ENCODE peak calls at places on chromosomes 13 and 19, in four cellular contexts. L is PC-3, F is D721Med, Q is PC-9. A is an unnamed sample.

GRCh38 chr19:47778954-47779351 is 450 bp downstream of the SELENOW start:
- DNase-seq in L (no peak), F (no peak), Q (no peak), A (no peak)

GRCh38 chr13:113630296-113630695 is 27.7 kb downstream of the ATP4B start:
- DNase-seq in L (no peak), F (no peak), Q (no peak), A (no peak)

GRCh38 chr13:76503756-76504155 is 382.4 kb downstream of the KCTD12 start:
- DNase-seq in L (no peak), F (no peak), Q (no peak), A (no peak)

GRCh38 chr19:52533901-52534300 is 6.4 kb downstream of the ZNF808 start:
- DNase-seq in L (no peak), F (no peak), Q (no peak), A (no peak)

GRCh38 chr19:28217064-28217463 is 995.9 kb downstream of the UQCRFS1 start:
- DNase-seq in L (no peak), F (no peak), Q (no peak), A (no peak)

GRCh38 chr19:11058246-11059030 is 30.8 kb upstream of the LDLR start:
- DNase-seq in L (no peak), F (no peak), Q (no peak), A (no peak)

GRCh38 chr19:48194041-48194871 is 23.8 kb downstream of the ZSWIM9 start:
- DNase-seq in L (no peak), F (no peak), Q (no peak), A (peak)

GRCh38 chr13:97749174-97749573 is 204.3 kb upstream of the IPO5 start:
- DNase-seq in L (peak), F (no peak), Q (peak), A (no peak)

GRCh38 chr19:46670874-46671273 is 9.9 kb upstream of the DACT3 start:
- DNase-seq in L (peak), F (no peak), Q (no peak), A (no peak)

GRCh38 chr13:48819376-48819775 is 156.3 kb upstream of the FNDC3A start:
- DNase-seq in L (no peak), F (no peak), Q (no peak), A (no peak)

GRCh38 chr13:106796280-106797047 is 228.5 kb upstream of the ARGLU1 start:
- DNase-seq in L (no peak), F (no peak), Q (no peak), A (no peak)

GRCh38 chr13:50810468-50810867 is 33.0 kb downstream of the DLEU7 start:
- DNase-seq in L (no peak), F (no peak), Q (no peak), A (no peak)

GRCh38 chr19:17835182-17836006 is 12.4 kb downstream of the JAK3 start:
- DNase-seq in L (no peak), F (no peak), Q (no peak), A (no peak)

GRCh38 chr13:64529874-64530485 is 2700.2 kb downstream of the PCDH9 start:
- DNase-seq in L (peak), F (no peak), Q (no peak), A (peak)

GRCh38 chr13:38419312-38419873 is 69.7 kb downstream of the UFM1 start:
- DNase-seq in L (no peak), F (no peak), Q (no peak), A (no peak)

GRCh38 chr13:38415233-38415632 is 65.6 kb downstream of the UFM1 start:
- DNase-seq in L (no peak), F (no peak), Q (no peak), A (peak)

GRCh38 chr13:38418286-38418685 is 68.6 kb downstream of the UFM1 start:
- DNase-seq in L (no peak), F (no peak), Q (no peak), A (no peak)

GRCh38 chr13:38417241-38417640 is 67.6 kb downstream of the UFM1 start:
- DNase-seq in L (peak), F (no peak), Q (no peak), A (no peak)

DNA sequence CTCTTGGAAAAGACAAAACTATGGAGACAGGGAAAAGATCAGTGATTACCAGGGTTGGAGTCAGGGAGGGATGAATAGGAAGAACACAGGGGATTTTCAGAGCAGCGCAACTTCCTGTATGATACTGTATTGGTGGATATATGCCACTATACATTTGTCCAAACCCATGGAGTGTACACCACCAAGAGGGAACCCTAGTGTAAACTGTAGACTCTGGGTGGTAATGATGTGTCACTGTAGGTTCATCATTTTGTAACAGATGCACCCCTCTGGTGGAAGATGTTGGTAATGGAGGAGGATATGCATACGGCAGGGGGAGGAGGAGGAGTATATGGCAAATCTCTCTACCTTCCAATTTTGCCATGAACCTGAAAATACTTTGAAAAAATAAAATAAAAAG is 68.1 kb downstream of the UFM1 start:
- DNase-seq in L (peak), F (no peak), Q (no peak), A (no peak)
- TF ChIP-seq CTCF in L (peak), F (peak), Q (peak), A (peak)

GRCh38 chr13:102392810-102393209 is 9.0 kb downstream of the FGF14 start:
- DNase-seq in L (no peak), F (no peak), Q (no peak), A (no peak)

GRCh38 chr13:102395939-102396338 is 5.9 kb downstream of the FGF14 start:
- DNase-seq in L (no peak), F (no peak), Q (no peak), A (no peak)

GRCh38 chr13:102399791-102400618 is 1.8 kb downstream of the FGF14 start:
- DNase-seq in L (no peak), F (no peak), Q (no peak), A (peak)

GRCh38 chr13:102395174-102395573 is 6.7 kb downstream of the FGF14 start:
- DNase-seq in L (no peak), F (no peak), Q (no peak), A (no peak)

DNA sequence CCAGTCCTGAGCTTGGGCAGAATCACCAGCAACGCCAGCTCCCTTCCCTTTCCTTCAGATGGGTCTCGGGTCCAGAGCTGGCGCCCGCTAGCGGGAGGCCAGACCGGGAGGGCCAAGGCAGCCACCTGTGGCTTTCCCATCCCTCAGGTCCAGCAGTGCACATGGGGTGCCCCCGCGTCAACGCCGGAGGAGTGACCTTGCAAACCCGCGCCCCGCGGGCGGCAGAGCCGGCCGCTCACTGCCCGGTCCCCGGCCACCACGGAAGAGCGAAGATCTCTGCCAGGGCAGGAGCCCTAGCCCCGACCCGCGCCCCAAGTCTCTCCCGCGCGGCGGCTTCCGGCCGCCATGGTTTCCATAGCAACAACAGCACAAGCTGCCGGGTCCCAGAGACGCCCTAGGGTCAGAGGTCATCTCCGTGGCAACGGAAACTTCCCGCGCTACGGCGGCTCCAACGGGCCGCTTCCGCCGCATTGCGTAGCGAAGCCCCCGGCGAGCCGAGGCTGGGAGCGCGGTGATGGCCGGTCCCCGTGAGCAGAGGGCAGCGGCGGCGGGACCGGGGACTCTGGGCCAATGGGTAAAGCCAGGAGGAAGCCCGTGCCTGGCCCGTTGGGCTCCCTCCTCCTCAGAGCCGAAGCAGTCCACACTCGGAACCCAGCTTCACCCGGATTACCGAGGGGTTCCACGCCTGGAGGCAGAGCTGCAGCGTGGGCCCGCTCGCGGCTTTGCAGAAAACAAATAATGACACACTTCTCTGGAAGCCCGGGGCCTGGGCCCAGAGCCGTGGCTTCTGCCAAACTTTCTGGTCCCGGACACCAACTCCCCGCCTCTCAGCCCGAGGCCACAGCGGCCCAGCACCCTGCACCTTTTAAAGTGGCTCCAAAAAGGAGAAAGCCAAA is 7.4 kb downstream of the FGF14 start:
- DNase-seq in L (no peak), F (peak), Q (no peak), A (peak)
- TF ChIP-seq CTCF in L (no peak), F (peak), Q (no peak), A (peak)

DNA sequence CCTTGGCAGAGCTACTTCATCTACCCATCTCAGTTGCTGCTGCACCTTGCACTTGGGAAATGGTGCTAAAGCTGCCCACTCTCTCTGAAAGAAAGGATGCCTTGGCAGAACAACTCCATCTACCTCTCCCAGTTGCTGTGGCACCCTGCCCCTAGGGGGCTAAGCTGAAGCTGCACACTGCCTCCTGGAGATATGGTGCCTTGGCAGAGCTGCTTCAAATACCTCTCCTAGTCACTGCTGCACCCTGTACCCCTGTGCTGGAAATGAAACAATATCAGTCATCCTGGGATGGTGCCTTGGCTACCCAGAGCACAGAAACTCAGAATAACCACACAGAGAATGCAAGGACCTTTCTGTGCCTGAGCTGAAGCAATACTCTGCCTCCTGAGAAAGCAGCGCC is 615.8 kb downstream of the DIAPH3 start:
- DNase-seq in L (no peak), F (no peak), Q (no peak), A (no peak)
- TF ChIP-seq CTCF in L (no peak), F (no peak), Q (no peak), A (no peak)

DNA sequence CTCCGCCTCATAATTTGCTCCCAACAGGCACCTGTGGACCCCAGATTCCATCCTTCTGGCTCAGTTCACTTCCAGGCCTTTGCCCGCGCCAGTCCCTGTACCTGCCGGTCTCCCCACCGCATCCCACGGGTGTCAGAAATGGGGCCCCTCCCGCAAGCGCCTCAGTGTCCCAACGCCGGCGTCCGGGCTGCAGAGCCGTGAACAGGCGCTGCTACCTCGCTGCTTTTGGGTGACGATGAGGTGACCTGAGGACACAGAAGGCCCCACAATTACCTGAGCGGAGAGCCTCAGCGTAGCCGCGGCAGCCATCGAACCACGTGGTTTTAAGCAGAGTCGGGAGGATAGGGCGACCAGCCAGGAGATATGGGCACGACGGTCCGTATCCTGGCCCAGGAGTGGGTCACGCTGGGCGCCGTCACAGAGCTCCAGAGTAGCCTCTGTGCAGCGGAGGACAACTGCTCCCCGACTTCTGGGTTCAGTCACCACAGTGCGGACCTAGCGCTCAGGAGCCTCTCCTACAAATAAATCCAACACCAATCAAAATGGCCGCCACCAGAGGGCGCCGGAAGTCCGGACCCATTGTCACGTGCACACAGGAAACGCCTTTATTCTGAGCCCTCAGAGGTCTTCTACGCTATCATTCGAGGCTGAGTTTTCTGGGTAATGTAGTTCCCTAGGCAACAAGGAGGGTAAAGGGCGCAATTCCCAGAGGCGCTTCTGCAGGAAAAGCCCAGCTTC is at the start of gene ZNF814:
- DNase-seq in L (no peak), F (peak), Q (peak), A (peak)
- TF ChIP-seq CTCF in L (peak), F (no peak), Q (peak), A (peak)

DNA sequence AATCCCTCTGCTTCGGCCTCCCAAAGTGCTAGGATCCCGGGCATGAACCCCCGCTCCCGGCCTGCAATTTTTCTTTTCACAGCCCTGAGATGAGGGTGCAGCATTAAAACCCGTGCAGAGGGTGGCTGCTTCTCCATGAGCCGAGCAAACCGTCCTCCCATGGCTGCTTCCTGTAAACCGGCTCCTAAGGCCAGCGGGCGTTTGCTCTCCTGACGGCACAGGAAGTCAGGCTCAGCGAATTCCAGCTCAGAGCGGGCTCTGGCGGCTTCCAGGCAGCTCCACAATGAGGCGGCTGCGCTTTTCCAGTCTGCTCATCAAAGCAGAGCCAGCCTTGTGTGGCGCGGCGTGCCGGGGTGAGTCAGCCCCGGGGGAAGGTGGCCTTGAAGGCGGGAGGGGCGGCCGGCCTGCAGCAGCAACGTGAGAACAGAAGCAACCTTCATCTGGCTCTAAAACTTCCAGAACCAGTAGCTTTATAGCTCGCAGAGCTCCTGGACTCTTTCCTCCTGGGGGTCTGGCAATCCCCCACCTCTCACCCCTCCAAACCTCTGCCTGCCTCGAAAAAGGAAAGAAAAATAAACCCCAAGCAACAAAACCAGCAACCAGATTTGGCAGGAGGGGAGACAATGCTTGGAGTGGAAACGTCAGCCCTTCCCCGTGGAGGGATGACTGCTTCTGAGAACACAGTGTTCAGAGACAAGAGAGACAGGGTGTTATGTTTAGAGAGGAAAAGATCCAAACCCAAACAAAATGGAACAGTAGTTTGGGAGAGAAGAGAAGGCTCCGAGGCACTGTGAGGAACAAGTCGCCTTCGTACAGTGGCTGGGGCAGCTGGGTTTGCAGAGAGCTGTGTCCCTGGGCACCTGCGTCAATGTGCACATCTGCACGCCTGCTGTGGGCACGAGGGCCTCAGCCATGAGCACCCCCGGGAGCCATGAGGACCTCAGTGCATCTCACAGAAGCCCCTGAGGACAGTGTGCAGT is 67.8 kb downstream of the GADD45B start:
- DNase-seq in L (peak), F (no peak), Q (peak), A (peak)
- TF ChIP-seq CTCF in L (peak), F (no peak), Q (no peak), A (no peak)

A was measured in GM10248.